ENCODE peak calls at places on chromosomes 1 and 21, in seven cellular contexts. Q is Panc1; N is stimulated activated CD8-positive, alpha-beta memory T cell treated with anti-CD3 and anti-CD28 coated beads, Interleukin-15, amount 100 ng/mL, for 1 hour; C is DMS153; J is kidney; M is NCI-H1694 treated with DMSO at 0.1 percent for 48 hours; K is mesendoderm. A is an unnamed sample.

GRCh38 chr1:175073054-175073453 is 5.4 kb downstream of the TNN start:
- DNase-seq in C (no peak), N (no peak), M (peak; percentile 4), Q (no peak), J (no peak), K (no peak), A (no peak)

GRCh38 chr1:197140123-197140522 is 6.3 kb downstream of the ASPM start:
- DNase-seq in M (no peak), K (no peak), J (no peak), C (no peak), Q (no peak), N (no peak), A (no peak)

GRCh38 chr1:6747679-6748078 is 37.6 kb upstream of the CAMTA1 start:
- DNase-seq in J (no peak), M (no peak), N (no peak), Q (no peak), K (no peak), C (no peak), A (no peak)

GRCh38 chr21:46066843-46067331 is 31.0 kb upstream of the COL6A2 start:
- DNase-seq in N (no peak), M (no peak), J (peak; percentile 77), Q (no peak), C (no peak), K (no peak), A (no peak)

GRCh38 chr1:179177182-179177581 is 52.3 kb downstream of the ABL2 start:
- DNase-seq in C (no peak), N (no peak), J (no peak), M (no peak), K (peak; percentile 20), Q (no peak), A (no peak)

GRCh38 chr1:8465692-8466091 is 147.8 kb downstream of the SLC45A1 start:
- DNase-seq in J (no peak), M (no peak), K (no peak), Q (no peak), N (no peak), C (no peak), A (no peak)

GRCh38 chr1:30101477-30102227 is 621.7 kb downstream of the MATN1 start:
- DNase-seq in Q (no peak), M (no peak), C (no peak), J (peak; percentile 23), K (peak; percentile 22), N (no peak), A (no peak)

GRCh38 chr1:56215771-56216170 is 363.6 kb downstream of the PLPP3 start:
- DNase-seq in N (no peak), Q (no peak), C (no peak), J (no peak), M (no peak), K (no peak), A (no peak)

GRCh38 chr1:14681182-14681581 is 82.7 kb downstream of the KAZN start:
- DNase-seq in Q (no peak), J (no peak), M (no peak), C (no peak), N (no peak), K (no peak), A (no peak)

GRCh38 chr1:45843474-45843905 is 40.1 kb downstream of the MAST2 start:
- DNase-seq in J (no peak), K (peak; percentile 47), M (no peak), C (no peak), N (no peak), Q (no peak), A (no peak)

GRCh38 chr1:200428482-200429205 is 18.8 kb upstream of the ZNF281 start:
- DNase-seq in C (no peak), N (no peak), Q (no peak), K (no peak), J (no peak), M (no peak), A (no peak)

GRCh38 chr1:110210604-110211502 is 739 bp downstream of the KCNC4 start:
- DNase-seq in J (peak; percentile 89), Q (no peak), N (peak; percentile 19), M (peak; percentile 38), C (no peak), K (peak; percentile 71), A (peak; percentile 46)

GRCh38 chr1:88983791-88984552 is 8.5 kb downstream of the KYAT3 start:
- DNase-seq in Q (peak; percentile 64), J (no peak), C (no peak), N (no peak), K (peak; percentile 68), M (no peak), A (no peak)

GRCh38 chr1:219927956-219928790 is at the start of gene SLC30A10:
- DNase-seq in J (peak; percentile 57), K (peak; percentile 37), C (no peak), M (peak; percentile 4), Q (no peak), N (no peak), A (no peak)

GRCh38 chr1:203454986-203455471 is 20.6 kb upstream of the PRELP start:
- DNase-seq in C (no peak), K (no peak), J (no peak), Q (no peak), N (no peak), M (no peak), A (no peak)

GRCh38 chr1:33128781-33129180 is 47.8 kb downstream of the AZIN2 start:
- DNase-seq in K (peak; percentile 69), C (no peak), N (no peak), J (no peak), Q (no peak), M (no peak), A (no peak)

GRCh38 chr1:97073169-97073568 is 351.6 kb downstream of the PTBP2 start:
- DNase-seq in K (no peak), Q (no peak), M (no peak), C (no peak), N (no peak), J (no peak), A (no peak)

GRCh38 chr1:169041371-169041770 is 65.1 kb upstream of the ATP1B1 start:
- DNase-seq in M (no peak), Q (no peak), K (no peak), N (no peak), C (no peak), J (no peak), A (no peak)

GRCh38 chr1:3036646-3037280 is 15.5 kb downstream of the ACTRT2 start:
- DNase-seq in J (peak; percentile 47), Q (no peak), N (no peak), K (no peak), C (no peak), M (no peak), A (no peak)

GRCh38 chr1:150010388-150011115 is at the start of gene OTUD7B:
- DNase-seq in K (peak; percentile 94), M (peak; percentile 58), Q (peak; percentile 17), C (peak; percentile 81), J (peak; percentile 96), N (peak; percentile 35), A (peak; percentile 53)

GRCh38 chr1:59298710-59299346 is 1.9 kb downstream of the FGGY start:
- DNase-seq in K (peak; percentile 56), N (no peak), C (no peak), Q (no peak), J (no peak), M (no peak), A (no peak)

GRCh38 chr1:180586671-180587155 is 27.9 kb downstream of the OVAAL start:
- DNase-seq in N (no peak), K (peak; percentile 42), J (peak; percentile 79), M (no peak), C (peak; percentile 94), Q (no peak), A (no peak)

GRCh38 chr21:27225142-27225541 is 258.3 kb upstream of the ADAMTS5 start:
- DNase-seq in M (no peak), Q (no peak), K (no peak), N (no peak), C (no peak), J (no peak), A (no peak)

GRCh38 chr1:22057861-22058260 is 5.4 kb downstream of the CDC42 start:
- DNase-seq in J (no peak), Q (no peak), C (no peak), K (peak; percentile 69), N (no peak), M (no peak), A (no peak)

GRCh38 chr1:19563336-19564097 is 78.2 kb upstream of the CAPZB start:
- DNase-seq in K (no peak), C (no peak), M (no peak), J (no peak), Q (no peak), N (no peak), A (no peak)

GRCh38 chr1:66981679-66982078 is 56.9 kb downstream of the MIER1 start:
- DNase-seq in C (no peak), N (no peak), Q (no peak), J (no peak), M (no peak), K (no peak), A (no peak)

GRCh38 chr21:45018131-45019075 is 56.0 kb upstream of the ADARB1 start:
- DNase-seq in Q (no peak), N (no peak), M (no peak), J (peak; percentile 76), C (no peak), K (no peak), A (no peak)

GRCh38 chr1:101112051-101112770 is 86.6 kb upstream of the DPH5 start:
- DNase-seq in J (peak; percentile 67), C (no peak), K (no peak), N (peak; percentile 38), Q (no peak), M (peak; percentile 16), A (peak; percentile 46)

GRCh38 chr1:55212349-55213028 is 2.7 kb downstream of the USP24 start:
- DNase-seq in Q (no peak), M (no peak), K (no peak), J (no peak), N (no peak), C (no peak), A (no peak)

GRCh38 chr1:98661544-98662353 is at the start of gene SNX7:
- DNase-seq in C (peak; percentile 57), N (no peak), M (peak; percentile 24), K (peak; percentile 86), J (peak; percentile 94), Q (no peak), A (no peak)

GRCh38 chr1:9108056-9108665 is 20.7 kb downstream of the GPR157 start:
- DNase-seq in K (no peak), J (peak; percentile 52), C (no peak), M (no peak), Q (no peak), N (no peak), A (no peak)

GRCh38 chr21:20618878-20619277 is 379.3 kb upstream of the NCAM2 start:
- DNase-seq in Q (no peak), N (no peak), C (no peak), M (no peak), J (no peak), K (no peak), A (no peak)

GRCh38 chr1:190949932-190950331 is 472.3 kb upstream of the BRINP3 start:
- DNase-seq in Q (no peak), C (peak; percentile 38), M (no peak), N (no peak), J (no peak), K (no peak), A (no peak)

GRCh38 chr21:29258626-29259335 is 39.9 kb upstream of the BACH1 start:
- DNase-seq in N (no peak), J (no peak), Q (no peak), C (no peak), M (no peak), K (no peak), A (no peak)

GRCh38 chr1:176692431-176692830 is 229.5 kb downstream of the PAPPA2 start:
- DNase-seq in Q (no peak), N (no peak), M (peak; percentile 81), J (no peak), K (no peak), C (peak; percentile 41), A (no peak)

A was measured in activated gamma-delta T cell.